ENCODE peak calls at places on chromosomes 11 and 22, in six cellular contexts. One of them, this sample, is unnamed.

GRCh38 chr11:28223577-28223976 is 115.4 kb downstream of the METTL15 start:
- DNase-seq in naive thymus-derived CD8-positive, alpha-beta T cell: no peak
- DNase-seq in stimulated activated CD8-positive, alpha-beta memory T cell treated with anti-CD3 and anti-CD28 coated beads, Interleukin-7, amount 100 ng/mL, for 24 hours: no peak
- DNase-seq in activated T-cell treated with anti-CD3 and anti-CD28 coated beads for 1 hour: no peak
- DNase-seq in T-cell: no peak
- DNase-seq in stimulated activated CD4-positive, alpha-beta T cell treated with anti-CD3 and anti-CD28 coated beads, Interleukin-4, amount 100 ng/mL, for 48 hours: no peak
- DNase-seq in this sample: no peak

GRCh38 chr22:45684169-45684568 is 12.5 kb downstream of the ATXN10 start:
- DNase-seq in naive thymus-derived CD8-positive, alpha-beta T cell: no peak
- DNase-seq in stimulated activated CD8-positive, alpha-beta memory T cell treated with anti-CD3 and anti-CD28 coated beads, Interleukin-7, amount 100 ng/mL, for 24 hours: no peak
- DNase-seq in activated T-cell treated with anti-CD3 and anti-CD28 coated beads for 1 hour: no peak
- DNase-seq in T-cell: no peak
- DNase-seq in stimulated activated CD4-positive, alpha-beta T cell treated with anti-CD3 and anti-CD28 coated beads, Interleukin-4, amount 100 ng/mL, for 48 hours: no peak
- DNase-seq in this sample: no peak

GRCh38 chr22:48592066-48592345 is 1235.7 kb downstream of the BRD1 start:
- DNase-seq in naive thymus-derived CD8-positive, alpha-beta T cell: no peak
- DNase-seq in stimulated activated CD8-positive, alpha-beta memory T cell treated with anti-CD3 and anti-CD28 coated beads, Interleukin-7, amount 100 ng/mL, for 24 hours: no peak
- DNase-seq in activated T-cell treated with anti-CD3 and anti-CD28 coated beads for 1 hour: no peak
- DNase-seq in T-cell: no peak
- DNase-seq in stimulated activated CD4-positive, alpha-beta T cell treated with anti-CD3 and anti-CD28 coated beads, Interleukin-4, amount 100 ng/mL, for 48 hours: no peak
- DNase-seq in this sample: no peak

GRCh38 chr11:20226936-20227335 is 66.7 kb upstream of the DBX1 start:
- DNase-seq in naive thymus-derived CD8-positive, alpha-beta T cell: no peak
- DNase-seq in stimulated activated CD8-positive, alpha-beta memory T cell treated with anti-CD3 and anti-CD28 coated beads, Interleukin-7, amount 100 ng/mL, for 24 hours: no peak
- DNase-seq in activated T-cell treated with anti-CD3 and anti-CD28 coated beads for 1 hour: no peak
- DNase-seq in T-cell: no peak
- DNase-seq in stimulated activated CD4-positive, alpha-beta T cell treated with anti-CD3 and anti-CD28 coated beads, Interleukin-4, amount 100 ng/mL, for 48 hours: no peak
- DNase-seq in this sample: no peak

GRCh38 chr11:44893250-44894216 is 57.1 kb downstream of the TP53I11 start:
- DNase-seq in naive thymus-derived CD8-positive, alpha-beta T cell: no peak
- DNase-seq in stimulated activated CD8-positive, alpha-beta memory T cell treated with anti-CD3 and anti-CD28 coated beads, Interleukin-7, amount 100 ng/mL, for 24 hours: no peak
- DNase-seq in activated T-cell treated with anti-CD3 and anti-CD28 coated beads for 1 hour: no peak
- DNase-seq in T-cell: no peak
- DNase-seq in stimulated activated CD4-positive, alpha-beta T cell treated with anti-CD3 and anti-CD28 coated beads, Interleukin-4, amount 100 ng/mL, for 48 hours: no peak
- DNase-seq in this sample: no peak

GRCh38 chr11:117830072-117830471 is 5.5 kb upstream of the FXYD2 start:
- DNase-seq in naive thymus-derived CD8-positive, alpha-beta T cell: no peak
- DNase-seq in stimulated activated CD8-positive, alpha-beta memory T cell treated with anti-CD3 and anti-CD28 coated beads, Interleukin-7, amount 100 ng/mL, for 24 hours: no peak
- DNase-seq in activated T-cell treated with anti-CD3 and anti-CD28 coated beads for 1 hour: no peak
- DNase-seq in T-cell: no peak
- DNase-seq in stimulated activated CD4-positive, alpha-beta T cell treated with anti-CD3 and anti-CD28 coated beads, Interleukin-4, amount 100 ng/mL, for 48 hours: no peak
- DNase-seq in this sample: no peak

GRCh38 chr11:766106-766940 is 11.0 kb downstream of the GATD1 start:
- DNase-seq in naive thymus-derived CD8-positive, alpha-beta T cell: no peak
- DNase-seq in stimulated activated CD8-positive, alpha-beta memory T cell treated with anti-CD3 and anti-CD28 coated beads, Interleukin-7, amount 100 ng/mL, for 24 hours: no peak
- DNase-seq in activated T-cell treated with anti-CD3 and anti-CD28 coated beads for 1 hour: no peak
- DNase-seq in T-cell: no peak
- DNase-seq in stimulated activated CD4-positive, alpha-beta T cell treated with anti-CD3 and anti-CD28 coated beads, Interleukin-4, amount 100 ng/mL, for 48 hours: no peak
- DNase-seq in this sample: no peak

GRCh38 chr22:41770715-41771452 is 29.6 kb upstream of the CCDC134 start:
- DNase-seq in naive thymus-derived CD8-positive, alpha-beta T cell: no peak
- DNase-seq in stimulated activated CD8-positive, alpha-beta memory T cell treated with anti-CD3 and anti-CD28 coated beads, Interleukin-7, amount 100 ng/mL, for 24 hours: no peak
- DNase-seq in activated T-cell treated with anti-CD3 and anti-CD28 coated beads for 1 hour: no peak
- DNase-seq in T-cell: no peak
- DNase-seq in stimulated activated CD4-positive, alpha-beta T cell treated with anti-CD3 and anti-CD28 coated beads, Interleukin-4, amount 100 ng/mL, for 48 hours: no peak
- DNase-seq in this sample: no peak

GRCh38 chr11:61626580-61627380 is 45.9 kb upstream of the SYT7 start:
- DNase-seq in naive thymus-derived CD8-positive, alpha-beta T cell: no peak
- DNase-seq in stimulated activated CD8-positive, alpha-beta memory T cell treated with anti-CD3 and anti-CD28 coated beads, Interleukin-7, amount 100 ng/mL, for 24 hours: no peak
- DNase-seq in activated T-cell treated with anti-CD3 and anti-CD28 coated beads for 1 hour: no peak
- DNase-seq in T-cell: no peak
- DNase-seq in stimulated activated CD4-positive, alpha-beta T cell treated with anti-CD3 and anti-CD28 coated beads, Interleukin-4, amount 100 ng/mL, for 48 hours: no peak
- DNase-seq in this sample: no peak

GRCh38 chr22:44005524-44005923 is 18.6 kb upstream of the PARVB start:
- DNase-seq in naive thymus-derived CD8-positive, alpha-beta T cell: no peak
- DNase-seq in stimulated activated CD8-positive, alpha-beta memory T cell treated with anti-CD3 and anti-CD28 coated beads, Interleukin-7, amount 100 ng/mL, for 24 hours: no peak
- DNase-seq in activated T-cell treated with anti-CD3 and anti-CD28 coated beads for 1 hour: no peak
- DNase-seq in T-cell: no peak
- DNase-seq in stimulated activated CD4-positive, alpha-beta T cell treated with anti-CD3 and anti-CD28 coated beads, Interleukin-4, amount 100 ng/mL, for 48 hours: no peak
- DNase-seq in this sample: no peak

GRCh38 chr22:22362939-22363338 is 118.4 kb downstream of the VPREB1 start:
- DNase-seq in naive thymus-derived CD8-positive, alpha-beta T cell: no peak
- DNase-seq in stimulated activated CD8-positive, alpha-beta memory T cell treated with anti-CD3 and anti-CD28 coated beads, Interleukin-7, amount 100 ng/mL, for 24 hours: no peak
- DNase-seq in activated T-cell treated with anti-CD3 and anti-CD28 coated beads for 1 hour: no peak
- DNase-seq in T-cell: no peak
- DNase-seq in stimulated activated CD4-positive, alpha-beta T cell treated with anti-CD3 and anti-CD28 coated beads, Interleukin-4, amount 100 ng/mL, for 48 hours: no peak
- DNase-seq in this sample: no peak

GRCh38 chr11:106395716-106396349 is 318.4 kb downstream of the AASDHPPT start:
- DNase-seq in naive thymus-derived CD8-positive, alpha-beta T cell: no peak
- DNase-seq in stimulated activated CD8-positive, alpha-beta memory T cell treated with anti-CD3 and anti-CD28 coated beads, Interleukin-7, amount 100 ng/mL, for 24 hours: no peak
- DNase-seq in activated T-cell treated with anti-CD3 and anti-CD28 coated beads for 1 hour: no peak
- DNase-seq in T-cell: no peak
- DNase-seq in stimulated activated CD4-positive, alpha-beta T cell treated with anti-CD3 and anti-CD28 coated beads, Interleukin-4, amount 100 ng/mL, for 48 hours: no peak
- DNase-seq in this sample: no peak

GRCh38 chr11:78354741-78355705 is 62.6 kb downstream of the GAB2 start:
- DNase-seq in naive thymus-derived CD8-positive, alpha-beta T cell: no peak
- DNase-seq in stimulated activated CD8-positive, alpha-beta memory T cell treated with anti-CD3 and anti-CD28 coated beads, Interleukin-7, amount 100 ng/mL, for 24 hours: no peak
- DNase-seq in activated T-cell treated with anti-CD3 and anti-CD28 coated beads for 1 hour: no peak
- DNase-seq in T-cell: no peak
- DNase-seq in stimulated activated CD4-positive, alpha-beta T cell treated with anti-CD3 and anti-CD28 coated beads, Interleukin-4, amount 100 ng/mL, for 48 hours: no peak
- DNase-seq in this sample: no peak

GRCh38 chr11:111585371-111585770 is 16.9 kb upstream of the SIK2 start:
- DNase-seq in naive thymus-derived CD8-positive, alpha-beta T cell: no peak
- DNase-seq in stimulated activated CD8-positive, alpha-beta memory T cell treated with anti-CD3 and anti-CD28 coated beads, Interleukin-7, amount 100 ng/mL, for 24 hours: no peak
- DNase-seq in activated T-cell treated with anti-CD3 and anti-CD28 coated beads for 1 hour: no peak
- DNase-seq in T-cell: no peak
- DNase-seq in stimulated activated CD4-positive, alpha-beta T cell treated with anti-CD3 and anti-CD28 coated beads, Interleukin-4, amount 100 ng/mL, for 48 hours: no peak
- DNase-seq in this sample: no peak

GRCh38 chr11:3134651-3135490 is 30.2 kb downstream of the OSBPL5 start:
- DNase-seq in naive thymus-derived CD8-positive, alpha-beta T cell: no peak
- DNase-seq in stimulated activated CD8-positive, alpha-beta memory T cell treated with anti-CD3 and anti-CD28 coated beads, Interleukin-7, amount 100 ng/mL, for 24 hours: no peak
- DNase-seq in activated T-cell treated with anti-CD3 and anti-CD28 coated beads for 1 hour: no peak
- DNase-seq in T-cell: no peak
- DNase-seq in stimulated activated CD4-positive, alpha-beta T cell treated with anti-CD3 and anti-CD28 coated beads, Interleukin-4, amount 100 ng/mL, for 48 hours: no peak
- DNase-seq in this sample: no peak

GRCh38 chr22:36734171-36735058 is 30.9 kb upstream of the CACNG2 start:
- DNase-seq in naive thymus-derived CD8-positive, alpha-beta T cell: no peak
- DNase-seq in stimulated activated CD8-positive, alpha-beta memory T cell treated with anti-CD3 and anti-CD28 coated beads, Interleukin-7, amount 100 ng/mL, for 24 hours: no peak
- DNase-seq in activated T-cell treated with anti-CD3 and anti-CD28 coated beads for 1 hour: no peak
- DNase-seq in T-cell: no peak
- DNase-seq in stimulated activated CD4-positive, alpha-beta T cell treated with anti-CD3 and anti-CD28 coated beads, Interleukin-4, amount 100 ng/mL, for 48 hours: no peak
- DNase-seq in this sample: no peak

GRCh38 chr11:32962016-32962415 is 53.7 kb upstream of the DEPDC7 start:
- DNase-seq in naive thymus-derived CD8-positive, alpha-beta T cell: no peak
- DNase-seq in stimulated activated CD8-positive, alpha-beta memory T cell treated with anti-CD3 and anti-CD28 coated beads, Interleukin-7, amount 100 ng/mL, for 24 hours: no peak
- DNase-seq in activated T-cell treated with anti-CD3 and anti-CD28 coated beads for 1 hour: no peak
- DNase-seq in T-cell: no peak
- DNase-seq in stimulated activated CD4-positive, alpha-beta T cell treated with anti-CD3 and anti-CD28 coated beads, Interleukin-4, amount 100 ng/mL, for 48 hours: no peak
- DNase-seq in this sample: no peak

GRCh38 chr22:49083607-49084006 is 744.1 kb downstream of the BRD1 start:
- DNase-seq in naive thymus-derived CD8-positive, alpha-beta T cell: no peak
- DNase-seq in stimulated activated CD8-positive, alpha-beta memory T cell treated with anti-CD3 and anti-CD28 coated beads, Interleukin-7, amount 100 ng/mL, for 24 hours: no peak
- DNase-seq in activated T-cell treated with anti-CD3 and anti-CD28 coated beads for 1 hour: no peak
- DNase-seq in T-cell: no peak
- DNase-seq in stimulated activated CD4-positive, alpha-beta T cell treated with anti-CD3 and anti-CD28 coated beads, Interleukin-4, amount 100 ng/mL, for 48 hours: no peak
- DNase-seq in this sample: no peak

GRCh38 chr22:42067706-42068350 is 2.8 kb downstream of the NAGA start:
- DNase-seq in naive thymus-derived CD8-positive, alpha-beta T cell: no peak
- DNase-seq in stimulated activated CD8-positive, alpha-beta memory T cell treated with anti-CD3 and anti-CD28 coated beads, Interleukin-7, amount 100 ng/mL, for 24 hours: no peak
- DNase-seq in activated T-cell treated with anti-CD3 and anti-CD28 coated beads for 1 hour: no peak
- DNase-seq in T-cell: no peak
- DNase-seq in stimulated activated CD4-positive, alpha-beta T cell treated with anti-CD3 and anti-CD28 coated beads, Interleukin-4, amount 100 ng/mL, for 48 hours: no peak
- DNase-seq in this sample: no peak

GRCh38 chr22:43777204-43777671 is 34.9 kb downstream of the EFCAB6 start:
- DNase-seq in naive thymus-derived CD8-positive, alpha-beta T cell: no peak
- DNase-seq in stimulated activated CD8-positive, alpha-beta memory T cell treated with anti-CD3 and anti-CD28 coated beads, Interleukin-7, amount 100 ng/mL, for 24 hours: no peak
- DNase-seq in activated T-cell treated with anti-CD3 and anti-CD28 coated beads for 1 hour: no peak
- DNase-seq in T-cell: no peak
- DNase-seq in stimulated activated CD4-positive, alpha-beta T cell treated with anti-CD3 and anti-CD28 coated beads, Interleukin-4, amount 100 ng/mL, for 48 hours: no peak
- DNase-seq in this sample: no peak

GRCh38 chr22:41565403-41566054 is 4.7 kb downstream of the CSDC2 start:
- DNase-seq in naive thymus-derived CD8-positive, alpha-beta T cell: no peak
- DNase-seq in stimulated activated CD8-positive, alpha-beta memory T cell treated with anti-CD3 and anti-CD28 coated beads, Interleukin-7, amount 100 ng/mL, for 24 hours: no peak
- DNase-seq in activated T-cell treated with anti-CD3 and anti-CD28 coated beads for 1 hour: no peak
- DNase-seq in T-cell: no peak
- DNase-seq in stimulated activated CD4-positive, alpha-beta T cell treated with anti-CD3 and anti-CD28 coated beads, Interleukin-4, amount 100 ng/mL, for 48 hours: peak; percentile 12
- DNase-seq in this sample: no peak